ENCODE peak calls at places on chromosome X, in six cellular contexts. One of them, this sample, is unnamed.
A peak's percentile ranks its signal among the peaks of the same experiment; 100 is the strongest.

GRCh38 chrX:133235830-133236229 is 17.7 kb upstream of the TFDP3 start:
- DNase-seq in GM12878: no peak
- DNase-seq in HepG2: no peak
- DNase-seq in K562: no peak
- DNase-seq in SK-N-SH: no peak
- DNase-seq in H1: no peak
- DNase-seq in this sample: no peak

GRCh38 chrX:77087529-77088169 is 359.5 kb upstream of the FGF16 start:
- DNase-seq in GM12878: no peak
- DNase-seq in HepG2: peak; percentile 92
- DNase-seq in K562: no peak
- DNase-seq in SK-N-SH: no peak
- DNase-seq in H1: no peak
- DNase-seq in this sample: no peak

GRCh38 chrX:48714573-48714972 is 18.0 kb downstream of the SUV39H1 start:
- DNase-seq in GM12878: no peak
- DNase-seq in HepG2: no peak
- DNase-seq in K562: no peak
- DNase-seq in SK-N-SH: no peak
- DNase-seq in H1: no peak
- DNase-seq in this sample: no peak

GRCh38 chrX:108726748-108727147 is 9.6 kb downstream of the IRS4 start:
- DNase-seq in GM12878: no peak
- DNase-seq in HepG2: no peak
- DNase-seq in K562: no peak
- DNase-seq in SK-N-SH: no peak
- DNase-seq in H1: no peak
- DNase-seq in this sample: no peak

GRCh38 chrX:118593407-118593806 is 97.8 kb downstream of the DOCK11 start:
- DNase-seq in GM12878: no peak
- DNase-seq in HepG2: no peak
- DNase-seq in K562: no peak
- DNase-seq in SK-N-SH: no peak
- DNase-seq in H1: no peak
- DNase-seq in this sample: peak; percentile 55

GRCh38 chrX:64188901-64189300 is 16.6 kb downstream of the AMER1 start:
- DNase-seq in GM12878: no peak
- DNase-seq in HepG2: peak; percentile 54
- DNase-seq in K562: no peak
- DNase-seq in SK-N-SH: no peak
- DNase-seq in H1: no peak
- DNase-seq in this sample: no peak

GRCh38 chrX:154002215-154002719 is 17.4 kb downstream of the IRAK1 start:
- DNase-seq in GM12878: no peak
- DNase-seq in HepG2: no peak
- DNase-seq in K562: peak; percentile 89
- DNase-seq in SK-N-SH: no peak
- DNase-seq in H1: no peak
- DNase-seq in this sample: peak; percentile 70

GRCh38 chrX:119008122-119008744 is 33.8 kb downstream of the LONRF3 start:
- DNase-seq in GM12878: no peak
- DNase-seq in HepG2: peak; percentile 6
- DNase-seq in K562: peak; percentile 37
- DNase-seq in SK-N-SH: peak; percentile 43
- DNase-seq in H1: peak; percentile 58
- DNase-seq in this sample: no peak

GRCh38 chrX:133495464-133496391 is 80.4 kb upstream of the GPC4 start:
- DNase-seq in GM12878: no peak
- DNase-seq in HepG2: no peak
- DNase-seq in K562: no peak
- DNase-seq in SK-N-SH: no peak
- DNase-seq in H1: no peak
- DNase-seq in this sample: no peak

GRCh38 chrX:30957753-30958152 is 68.7 kb upstream of the TAB3 start:
- DNase-seq in GM12878: no peak
- DNase-seq in HepG2: peak; percentile 20
- DNase-seq in K562: peak; percentile 6
- DNase-seq in SK-N-SH: no peak
- DNase-seq in H1: no peak
- DNase-seq in this sample: no peak

GRCh38 chrX:38351346-38351745 is 1.1 kb upstream of the OTC start:
- DNase-seq in GM12878: no peak
- DNase-seq in HepG2: no peak
- DNase-seq in K562: no peak
- DNase-seq in SK-N-SH: no peak
- DNase-seq in H1: no peak
- DNase-seq in this sample: no peak

GRCh38 chrX:108020631-108021030 is 24.2 kb upstream of the VSIG1 start:
- DNase-seq in GM12878: no peak
- DNase-seq in HepG2: no peak
- DNase-seq in K562: peak; percentile 21
- DNase-seq in SK-N-SH: no peak
- DNase-seq in H1: no peak
- DNase-seq in this sample: no peak

GRCh38 chrX:43655151-43655676 is 885 bp upstream of the MAOA start:
- DNase-seq in GM12878: no peak
- DNase-seq in HepG2: no peak
- DNase-seq in K562: no peak
- DNase-seq in SK-N-SH: peak; percentile 22
- DNase-seq in H1: peak; percentile 51
- DNase-seq in this sample: no peak

DNA sequence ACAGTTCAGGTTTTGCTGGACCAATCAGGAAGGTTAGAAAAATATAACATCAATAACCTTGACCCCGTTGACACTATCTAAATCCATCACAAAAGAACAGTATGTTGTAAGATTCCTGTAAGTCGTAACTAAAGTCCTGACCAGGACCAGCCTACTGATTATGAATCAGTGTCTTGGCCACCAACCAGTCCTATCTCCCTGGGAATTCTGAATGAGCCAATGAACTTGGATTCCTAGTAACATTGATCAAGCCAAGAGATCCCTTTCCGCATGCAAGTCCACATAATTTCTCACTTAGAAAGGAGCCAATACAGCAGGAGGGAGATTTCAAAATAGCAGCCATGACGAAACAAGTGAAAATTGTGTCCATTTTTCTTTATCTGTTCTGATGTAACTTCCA is 9.5 kb downstream of the XPNPEP2 start:
- DNase-seq in GM12878: no peak
- DNase-seq in HepG2: no peak
- DNase-seq in K562: no peak
- DNase-seq in SK-N-SH: no peak
- DNase-seq in H1: no peak
- DNase-seq in this sample: no peak
- H3K27ac ChIP-seq in GM12878: no peak overlapping the region
- H3K27ac ChIP-seq in HepG2: no peak overlapping the region
- H3K27ac ChIP-seq in K562: no peak overlapping the region
- H3K27ac ChIP-seq in SK-N-SH: no peak overlapping the region
- H3K27ac ChIP-seq in H1: no peak overlapping the region
- H3K27ac ChIP-seq in this sample: no peak overlapping the region

GRCh38 chrX:40108959-40109287 is 11.2 kb upstream of the BCOR start:
- DNase-seq in GM12878: no peak
- DNase-seq in HepG2: no peak
- DNase-seq in K562: peak; percentile 85
- DNase-seq in SK-N-SH: peak; percentile 82
- DNase-seq in H1: peak; percentile 66
- DNase-seq in this sample: no peak

GRCh38 chrX:40106677-40107290 is 9.0 kb upstream of the BCOR start:
- DNase-seq in GM12878: no peak
- DNase-seq in HepG2: no peak
- DNase-seq in K562: no peak
- DNase-seq in SK-N-SH: peak; percentile 49
- DNase-seq in H1: no peak
- DNase-seq in this sample: no peak

GRCh38 chrX:40109288-40110008 is 11.7 kb upstream of the BCOR start:
- DNase-seq in GM12878: no peak
- DNase-seq in HepG2: peak; percentile 49
- DNase-seq in K562: peak; percentile 83
- DNase-seq in SK-N-SH: peak; percentile 68
- DNase-seq in H1: no peak
- DNase-seq in this sample: no peak

GRCh38 chrX:40107291-40108083 is 9.7 kb upstream of the BCOR start:
- DNase-seq in GM12878: no peak
- DNase-seq in HepG2: no peak
- DNase-seq in K562: peak; percentile 85
- DNase-seq in SK-N-SH: peak; percentile 44
- DNase-seq in H1: peak; percentile 57
- DNase-seq in this sample: no peak

GRCh38 chrX:40108084-40108958 is 10.6 kb upstream of the BCOR start:
- DNase-seq in GM12878: no peak
- DNase-seq in HepG2: peak; percentile 74
- DNase-seq in K562: peak; percentile 66
- DNase-seq in SK-N-SH: no peak
- DNase-seq in H1: peak; percentile 63
- DNase-seq in this sample: no peak
- TF ChIP-seq GABPA in GM12878: no peak
- TF ChIP-seq GABPA in HepG2: no peak
- TF ChIP-seq GABPA in K562: no peak
- TF ChIP-seq GABPA in SK-N-SH: no peak
- TF ChIP-seq GABPA in H1: no peak
- TF ChIP-seq GABPA in this sample: no peak

GRCh38 chrX:49878834-49879655 is at the start of gene USP27X:
- DNase-seq in GM12878: peak; percentile 27
- DNase-seq in HepG2: peak; percentile 86
- DNase-seq in K562: peak; percentile 86
- DNase-seq in SK-N-SH: peak; percentile 80
- DNase-seq in H1: peak; percentile 65
- DNase-seq in this sample: peak; percentile 31
- H3K27ac ChIP-seq in GM12878: no peak within 1 kb of the TSS
- H3K27ac ChIP-seq in HepG2: peak within 1 kb of the TSS; percentile 97
- H3K27ac ChIP-seq in K562: peak within 1 kb of the TSS; percentile 62
- H3K27ac ChIP-seq in SK-N-SH: peak within 1 kb of the TSS; percentile 68
- H3K27ac ChIP-seq in H1: no peak within 1 kb of the TSS
- H3K27ac ChIP-seq in this sample: peak within 1 kb of the TSS; percentile 14

GRCh38 chrX:103779156-103779555 is 2.5 kb downstream of the PLP1 start:
- DNase-seq in GM12878: no peak
- DNase-seq in HepG2: no peak
- DNase-seq in K562: no peak
- DNase-seq in SK-N-SH: peak; percentile 39
- DNase-seq in H1: no peak
- DNase-seq in this sample: no peak
- TF ChIP-seq GABPA in GM12878: no peak
- TF ChIP-seq GABPA in HepG2: no peak
- TF ChIP-seq GABPA in K562: no peak
- TF ChIP-seq GABPA in SK-N-SH: no peak
- TF ChIP-seq GABPA in H1: no peak
- TF ChIP-seq GABPA in this sample: no peak

DNA sequence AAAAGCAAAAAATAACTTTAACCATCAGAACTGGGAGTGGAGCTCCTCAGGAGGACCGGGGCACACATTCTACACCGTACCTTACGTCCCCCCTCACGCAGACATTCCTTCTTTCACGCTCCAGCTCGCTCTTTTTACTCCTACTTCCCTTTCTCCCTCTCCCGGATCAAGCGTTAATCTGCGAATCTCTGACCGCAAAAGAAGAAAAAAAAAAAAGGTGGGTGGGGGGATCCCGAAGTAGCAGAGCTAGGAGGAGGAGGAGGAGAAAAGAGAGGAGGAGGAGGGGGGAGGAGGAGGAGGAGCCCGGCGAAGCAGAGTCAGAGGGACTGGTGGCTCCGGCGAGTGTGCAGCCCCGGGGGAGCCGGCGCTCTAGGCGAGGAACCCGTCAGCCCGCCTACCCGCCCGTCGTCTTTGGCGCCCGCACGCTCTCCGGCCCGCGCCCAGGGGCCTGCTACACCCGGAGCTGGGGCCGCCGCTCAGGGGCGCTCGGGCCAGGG is at the start of gene NHSL2:
- DNase-seq in GM12878: no peak
- DNase-seq in HepG2: no peak
- DNase-seq in K562: no peak
- DNase-seq in SK-N-SH: no peak
- DNase-seq in H1: peak; percentile 53
- DNase-seq in this sample: no peak
- H3K27ac ChIP-seq in GM12878: no peak within 1 kb of the TSS
- H3K27ac ChIP-seq in HepG2: no peak within 1 kb of the TSS
- H3K27ac ChIP-seq in K562: no peak within 1 kb of the TSS
- H3K27ac ChIP-seq in SK-N-SH: no peak within 1 kb of the TSS
- H3K27ac ChIP-seq in H1: peak within 1 kb of the TSS; percentile 75
- H3K27ac ChIP-seq in this sample: no peak within 1 kb of the TSS

GRCh38 chrX:40755291-40756249 is 20.2 kb upstream of the MED14 start:
- DNase-seq in GM12878: no peak
- DNase-seq in HepG2: no peak
- DNase-seq in K562: no peak
- DNase-seq in SK-N-SH: no peak
- DNase-seq in H1: no peak
- DNase-seq in this sample: no peak
- TF ChIP-seq GABPA in GM12878: no peak
- TF ChIP-seq GABPA in HepG2: no peak
- TF ChIP-seq GABPA in K562: no peak
- TF ChIP-seq GABPA in SK-N-SH: no peak
- TF ChIP-seq GABPA in H1: no peak
- TF ChIP-seq GABPA in this sample: no peak

GRCh38 chrX:367349-367748 is 19.4 kb downstream of the PPP2R3B start:
- DNase-seq in GM12878: no peak
- DNase-seq in HepG2: no peak
- DNase-seq in K562: no peak
- DNase-seq in SK-N-SH: no peak
- DNase-seq in H1: no peak
- DNase-seq in this sample: no peak
- H3K27ac ChIP-seq in GM12878: no peak overlapping the region
- H3K27ac ChIP-seq in HepG2: no peak overlapping the region
- H3K27ac ChIP-seq in K562: no peak overlapping the region
- H3K27ac ChIP-seq in SK-N-SH: no peak overlapping the region
- H3K27ac ChIP-seq in H1: peak overlapping the region; percentile 67
- H3K27ac ChIP-seq in this sample: no peak overlapping the region

DNA sequence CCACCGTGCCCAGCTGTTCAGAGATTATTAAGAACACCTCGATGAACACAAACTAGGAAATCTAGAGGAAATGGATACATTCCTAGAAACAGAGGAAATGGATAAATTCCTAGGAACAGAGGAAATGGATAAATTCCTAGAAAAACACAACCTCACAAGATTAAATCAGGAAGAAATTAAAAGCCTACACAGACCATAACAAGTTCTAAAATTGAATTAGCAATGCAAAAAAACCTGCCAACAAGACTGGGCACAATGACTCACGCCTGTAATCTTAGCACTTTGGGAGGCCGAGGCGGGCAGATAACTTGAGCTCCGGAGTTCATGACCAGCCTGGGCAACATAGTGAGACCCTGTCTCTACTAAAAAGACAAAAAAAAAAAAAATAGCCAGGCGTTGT is 13.1 kb upstream of the IDS start:
- DNase-seq in GM12878: no peak
- DNase-seq in HepG2: no peak
- DNase-seq in K562: no peak
- DNase-seq in SK-N-SH: no peak
- DNase-seq in H1: no peak
- DNase-seq in this sample: no peak
- TF ChIP-seq GABPA in GM12878: no peak
- TF ChIP-seq GABPA in HepG2: no peak
- TF ChIP-seq GABPA in K562: no peak
- TF ChIP-seq GABPA in SK-N-SH: no peak
- TF ChIP-seq GABPA in H1: no peak
- TF ChIP-seq GABPA in this sample: no peak

GRCh38 chrX:45479835-45480422 is 279.3 kb upstream of the DIPK2B start:
- DNase-seq in GM12878: no peak
- DNase-seq in HepG2: peak; percentile 63
- DNase-seq in K562: no peak
- DNase-seq in SK-N-SH: no peak
- DNase-seq in H1: no peak
- DNase-seq in this sample: no peak
- H3K27ac ChIP-seq in GM12878: no peak overlapping the region
- H3K27ac ChIP-seq in HepG2: no peak overlapping the region
- H3K27ac ChIP-seq in K562: no peak overlapping the region
- H3K27ac ChIP-seq in SK-N-SH: peak overlapping the region; percentile 100
- H3K27ac ChIP-seq in H1: no peak overlapping the region
- H3K27ac ChIP-seq in this sample: no peak overlapping the region

This sample was measured in HL-60.